ENCODE peak calls at places on chromosomes 13 and 19, in seven cellular contexts. U is tibial artery, J is cardiac fibroblast, F is neural crest cell, W is OCI-LY7, A is HFFc6, N is neural progenitor cell. Z is an unnamed sample.
A peak's percentile ranks its signal among the peaks of the same experiment; 100 is the strongest.

GRCh38 chr13:86002921-86003488 is 203.8 kb upstream of the SLITRK6 start:
- DNase-seq in U (no peak), J (no peak), F (peak; percentile 3), W (no peak), A (no peak), N (peak; percentile 82), Z (no peak)

GRCh38 chr19:48741222-48741999 is 1.0 kb upstream of the RASIP1 start:
- DNase-seq in U (no peak), J (no peak), F (no peak), W (peak; percentile 75), A (no peak), N (peak; percentile 71), Z (peak; percentile 71)

GRCh38 chr13:113407531-113408393 is 43.8 kb upstream of the GRTP1 start:
- DNase-seq in U (peak; percentile 64), J (peak; percentile 26), F (no peak), W (no peak), A (no peak), N (peak; percentile 1), Z (no peak)

GRCh38 chr13:51584731-51585191 is 499 bp downstream of the WDFY2 start:
- DNase-seq in U (no peak), J (peak; percentile 58), F (peak; percentile 53), W (peak; percentile 85), A (peak; percentile 38), N (peak; percentile 84), Z (peak; percentile 66)

GRCh38 chr19:8069116-8069973 is 16.8 kb downstream of the CCL25 start:
- DNase-seq in U (no peak), J (peak; percentile 9), F (peak; percentile 36), W (peak; percentile 35), A (no peak), N (peak; percentile 63), Z (no peak)

GRCh38 chr13:92355213-92355612 is 871.4 kb upstream of the GPC6 start:
- DNase-seq in U (no peak), J (peak; percentile 16), F (no peak), W (peak; percentile 30), A (no peak), N (peak; percentile 57), Z (no peak)

GRCh38 chr19:8149261-8150094 is at the start of gene FBN3:
- DNase-seq in U (no peak), J (no peak), F (no peak), W (no peak), A (no peak), N (peak; percentile 83), Z (no peak)

GRCh38 chr13:29500426-29500825 is 95.1 kb downstream of the SLC7A1 start:
- DNase-seq in U (no peak), J (no peak), F (no peak), W (no peak), A (no peak), N (no peak), Z (no peak)

GRCh38 chr13:75145926-75146325 is 336.0 kb downstream of the TBC1D4 start:
- DNase-seq in U (no peak), J (peak; percentile 11), F (no peak), W (no peak), A (no peak), N (no peak), Z (no peak)

GRCh38 chr13:24066405-24067292 is 93.9 kb upstream of the SPATA13 start:
- DNase-seq in U (no peak), J (no peak), F (no peak), W (no peak), A (no peak), N (no peak), Z (no peak)

GRCh38 chr19:41746593-41747227 is 8.6 kb upstream of the CEACAM6 start:
- DNase-seq in U (no peak), J (peak; percentile 71), F (no peak), W (peak; percentile 72), A (peak; percentile 49), N (peak; percentile 31), Z (peak; percentile 60)

GRCh38 chr19:40502647-40503046 is 35.8 kb downstream of the SPTBN4 start:
- DNase-seq in U (no peak), J (no peak), F (no peak), W (no peak), A (peak; percentile 21), N (peak; percentile 27), Z (no peak)

GRCh38 chr19:38298841-38299680 is 5.0 kb upstream of the C19orf33 start:
- DNase-seq in U (no peak), J (no peak), F (no peak), W (no peak), A (no peak), N (no peak), Z (no peak)

GRCh38 chr19:9531933-9532332 is 6.5 kb downstream of the ZNF426 start:
- DNase-seq in U (no peak), J (peak; percentile 78), F (no peak), W (no peak), A (peak; percentile 24), N (no peak), Z (no peak)

GRCh38 chr19:41956621-41957020 is 2.5 kb downstream of the RABAC1 start:
- DNase-seq in U (no peak), J (no peak), F (no peak), W (no peak), A (no peak), N (no peak), Z (no peak)

GRCh38 chr19:18772620-18773587 is 18.2 kb downstream of the COMP start:
- DNase-seq in U (no peak), J (no peak), F (no peak), W (no peak), A (no peak), N (no peak), Z (no peak)

GRCh38 chr13:46171223-46171622 is 10.8 kb downstream of the LCP1 start:
- DNase-seq in U (no peak), J (no peak), F (no peak), W (no peak), A (no peak), N (no peak), Z (no peak)

GRCh38 chr13:44136693-44137268 is 236.8 kb upstream of the SERP2 start:
- DNase-seq in U (no peak), J (no peak), F (no peak), W (no peak), A (no peak), N (no peak), Z (no peak)

GRCh38 chr13:107835339-107836018 is 379.9 kb downstream of the LIG4 start:
- DNase-seq in U (no peak), J (peak; percentile 18), F (no peak), W (no peak), A (no peak), N (no peak), Z (no peak)

GRCh38 chr13:50697746-50698526 is 145.6 kb downstream of the DLEU7 start:
- DNase-seq in U (no peak), J (no peak), F (no peak), W (no peak), A (no peak), N (no peak), Z (no peak)

GRCh38 chr13:90869580-90869979 is 477.9 kb upstream of the MIR17HG start:
- DNase-seq in U (no peak), J (no peak), F (no peak), W (no peak), A (no peak), N (no peak), Z (no peak)

GRCh38 chr13:90868321-90868920 is 479.1 kb upstream of the MIR17HG start:
- DNase-seq in U (no peak), J (peak; percentile 61), F (peak; percentile 41), W (peak; percentile 53), A (peak; percentile 5), N (peak; percentile 31), Z (no peak)

GRCh38 chr13:90872491-90873025 is 474.9 kb upstream of the MIR17HG start:
- DNase-seq in U (no peak), J (no peak), F (no peak), W (no peak), A (no peak), N (peak; percentile 9), Z (no peak)

DNA sequence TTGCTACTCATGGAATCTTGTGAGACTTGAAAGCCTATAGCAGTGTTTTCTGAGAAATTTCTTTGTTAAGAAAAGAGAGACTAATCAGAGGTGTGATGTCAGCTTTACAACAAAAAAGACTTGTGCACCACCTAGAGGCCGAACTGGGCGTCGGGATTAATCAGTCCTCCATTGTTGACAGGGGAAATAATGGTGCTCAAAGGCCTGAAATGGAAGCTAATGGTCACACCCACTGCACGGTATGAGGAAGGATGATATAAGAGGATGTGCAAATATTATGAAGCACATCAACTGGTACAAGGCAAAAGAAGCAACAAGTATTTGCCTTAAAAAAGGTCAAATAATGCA is 480.2 kb upstream of the MIR17HG start:
- DNase-seq in U (peak; percentile 77), J (peak; percentile 79), F (peak; percentile 70), W (peak; percentile 82), A (peak; percentile 73), N (peak; percentile 81), Z (peak; percentile 23)
- TF ChIP-seq CTCF in U (peak; percentile 50), J (peak; percentile 72), F (peak; percentile 86), W (peak; percentile 100), A (peak; percentile 90), N (peak; percentile 94), Z (peak; percentile 30)

GRCh38 chr19:53809518-53810186 is 14.5 kb downstream of the NLRP12 start:
- DNase-seq in U (no peak), J (no peak), F (no peak), W (no peak), A (no peak), N (peak; percentile 50), Z (no peak)

GRCh38 chr19:53810891-53811290 is 13.2 kb downstream of the NLRP12 start:
- DNase-seq in U (no peak), J (no peak), F (no peak), W (no peak), A (no peak), N (no peak), Z (no peak)

GRCh38 chr19:53810187-53810546 is 13.9 kb downstream of the NLRP12 start:
- DNase-seq in U (no peak), J (no peak), F (no peak), W (no peak), A (no peak), N (no peak), Z (no peak)

GRCh38 chr19:53813996-53814395 is 10.1 kb downstream of the NLRP12 start:
- DNase-seq in U (no peak), J (peak; percentile 70), F (no peak), W (no peak), A (peak; percentile 89), N (no peak), Z (no peak)

GRCh38 chr19:53812335-53812734 is 11.8 kb downstream of the NLRP12 start:
- DNase-seq in U (no peak), J (no peak), F (no peak), W (peak; percentile 8), A (no peak), N (peak; percentile 41), Z (no peak)
- TF ChIP-seq CTCF in U (no peak), J (peak; percentile 27), F (peak; percentile 41), W (peak; percentile 47), A (peak; percentile 36), N (peak; percentile 46), Z (no peak)

GRCh38 chr19:30159636-30160035 is 212.5 kb upstream of the ZNF536 start:
- DNase-seq in U (no peak), J (no peak), F (no peak), W (no peak), A (no peak), N (no peak), Z (no peak)
- TF ChIP-seq CTCF in U (no peak), J (no peak), F (no peak), W (no peak), A (no peak), N (no peak), Z (no peak)

DNA sequence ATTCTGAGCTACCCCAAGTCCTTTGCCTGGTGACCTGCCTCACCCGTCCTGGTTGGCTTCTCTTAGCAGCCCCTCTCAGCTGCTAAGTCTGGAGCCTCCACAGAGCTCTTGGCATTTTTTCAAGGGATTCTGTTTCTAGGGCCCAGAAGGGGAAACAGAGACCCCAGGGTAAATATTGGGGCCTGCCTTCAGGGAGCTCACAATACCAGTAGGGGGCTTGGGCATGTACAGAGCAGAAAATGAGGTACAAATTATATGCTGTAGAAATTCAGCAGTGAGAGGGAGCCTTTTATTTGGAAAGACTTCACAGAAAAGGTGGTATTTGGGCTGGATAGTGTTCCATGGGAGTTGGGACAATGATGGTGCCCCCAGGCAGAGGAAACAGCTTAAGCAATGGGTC is 3.7 kb downstream of the SAMD4B start:
- DNase-seq in U (no peak), J (no peak), F (no peak), W (no peak), A (no peak), N (no peak), Z (no peak)
- TF ChIP-seq CTCF in U (no peak), J (no peak), F (peak; percentile 30), W (peak; percentile 55), A (peak; percentile 62), N (peak; percentile 21), Z (no peak)

Z was measured in GM13976.